ENCODE peak calls at places on chromosomes 5 and 9, in six cellular contexts. P is endothelial cell of umbilical vein, T is astrocyte, C is psoas muscle, I is neuronal stem cell, X is esophagus squamous epithelium. L is an unnamed sample.

GRCh38 chr9:77450093-77450475 is 198.0 kb downstream of the GNA14 start:
- DNase-seq in C (no peak), T (no peak), I (no peak), X (no peak), P (no peak), L (no peak)

GRCh38 chr5:164377746-164378145 is 872.3 kb downstream of the MAT2B start:
- DNase-seq in C (no peak), X (no peak), T (no peak), P (no peak), I (no peak), L (no peak)

GRCh38 chr5:57842376-57843015 is 359.9 kb upstream of the ACTBL2 start:
- DNase-seq in P (peak; percentile 43), I (no peak), T (no peak), C (no peak), X (no peak), L (no peak)

GRCh38 chr5:163565931-163566608 is 60.7 kb downstream of the MAT2B start:
- DNase-seq in P (peak; percentile 60), I (no peak), X (no peak), T (no peak), C (no peak), L (no peak)

GRCh38 chr5:124963236-124963929 is 216.9 kb upstream of the ZNF608 start:
- DNase-seq in C (no peak), P (no peak), X (no peak), I (no peak), T (peak; percentile 42), L (peak; percentile 54)

GRCh38 chr5:156174225-156174624 is 152.7 kb upstream of the SGCD start:
- DNase-seq in C (no peak), P (no peak), X (no peak), T (no peak), I (no peak), L (no peak)

GRCh38 chr9:19102181-19102630 is 498 bp downstream of the HAUS6 start:
- DNase-seq in T (no peak), C (peak; percentile 67), X (no peak), I (no peak), P (peak; percentile 17), L (no peak)

GRCh38 chr5:121138952-121139351 is 674.9 kb downstream of the PRR16 start:
- DNase-seq in T (no peak), P (no peak), X (no peak), C (no peak), I (no peak), L (no peak)

GRCh38 chr5:24714757-24715156 is 70.0 kb upstream of the CDH10 start:
- DNase-seq in C (no peak), T (peak; percentile 16), X (no peak), I (no peak), P (no peak), L (no peak)

GRCh38 chr9:99357575-99357974 is 135.5 kb downstream of the SEC61B start:
- DNase-seq in X (no peak), I (no peak), P (no peak), T (no peak), C (peak; percentile 85), L (no peak)

GRCh38 chr5:104297076-104297475 is 734.5 kb upstream of the NUDT12 start:
- DNase-seq in C (no peak), X (no peak), T (peak; percentile 42), I (no peak), P (peak; percentile 5), L (peak; percentile 71)

GRCh38 chr9:136202449-136203405 is 2.2 kb downstream of the LHX3 start:
- DNase-seq in P (no peak), X (no peak), C (no peak), T (no peak), I (no peak), L (no peak)

GRCh38 chr9:137664676-137665075 is 45.9 kb downstream of the EHMT1 start:
- DNase-seq in I (no peak), X (no peak), C (no peak), T (no peak), P (no peak), L (no peak)

GRCh38 chr5:151664694-151665583 is 21.8 kb downstream of the SPARC start:
- DNase-seq in P (peak; percentile 94), X (no peak), T (peak; percentile 73), C (peak; percentile 59), I (no peak), L (no peak)

GRCh38 chr5:151665584-151665982 is 21.1 kb downstream of the SPARC start:
- DNase-seq in I (no peak), T (no peak), C (no peak), P (no peak), X (no peak), L (no peak)

GRCh38 chr5:151661968-151662732 is 24.6 kb downstream of the SPARC start:
- DNase-seq in C (no peak), T (no peak), X (no peak), P (peak; percentile 13), I (no peak), L (peak; percentile 68)

GRCh38 chr5:151662805-151663204 is 23.9 kb downstream of the SPARC start:
- DNase-seq in C (no peak), T (no peak), X (no peak), I (no peak), P (no peak), L (no peak)

DNA sequence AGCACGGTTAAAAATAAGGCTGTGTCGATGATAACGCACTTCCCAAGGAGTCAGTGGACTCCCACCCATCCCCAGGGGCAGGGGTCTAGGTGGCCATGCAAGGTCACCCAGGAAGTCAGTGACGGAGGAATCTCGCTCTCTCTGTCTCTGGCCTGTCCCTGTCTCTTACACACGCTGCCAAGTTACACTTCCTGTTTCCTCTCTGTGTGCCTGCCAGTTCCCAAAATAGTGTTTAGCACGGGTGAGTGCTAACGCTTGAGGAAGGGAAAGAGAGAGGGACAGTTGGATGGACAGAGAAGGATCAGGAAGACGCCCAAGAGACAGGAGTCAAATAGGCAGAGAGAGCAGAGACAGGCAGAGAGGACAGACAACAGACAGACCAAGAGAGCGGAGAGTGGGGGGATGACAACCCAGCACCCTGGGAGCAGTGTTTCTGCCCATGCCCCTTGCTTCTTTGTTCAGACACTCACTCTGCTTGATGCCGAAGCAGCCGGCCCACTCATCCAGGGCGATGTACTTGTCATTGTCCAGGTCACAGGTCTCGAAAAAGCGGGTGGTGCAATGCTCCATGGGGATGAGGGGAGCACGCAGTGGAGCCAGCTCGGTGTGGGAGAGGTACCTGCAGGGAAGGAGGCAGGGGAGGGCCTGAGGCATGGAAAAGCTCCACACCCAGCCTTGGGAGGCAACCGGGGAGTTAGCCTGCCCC is 22.9 kb downstream of the SPARC start:
- DNase-seq in T (no peak), P (peak; percentile 33), I (no peak), C (peak; percentile 69), X (no peak), L (no peak)
- H3K4me1 ChIP-seq in T (peaks cover 55% of the 10 kb centered on the region), P (peaks cover 47% of the 10 kb centered on the region), I (no peaks in the 10 kb centered on the region), C (peaks cover 39% of the 10 kb centered on the region), X (peaks cover 10% of the 10 kb centered on the region), L (peaks cover 24% of the 10 kb centered on the region)

GRCh38 chr5:126014691-126015090 is 408.5 kb upstream of the GRAMD2B start:
- DNase-seq in X (no peak), C (no peak), T (no peak), P (no peak), I (no peak), L (no peak)
- H3K4me1 ChIP-seq in X (no peaks in the 10 kb centered on the region), C (no peaks in the 10 kb centered on the region), T (peaks cover 11% of the 10 kb centered on the region), P (no peaks in the 10 kb centered on the region), I (peaks cover 17% of the 10 kb centered on the region), L (no peaks in the 10 kb centered on the region)

GRCh38 chr9:134373269-134373668 is 47.0 kb downstream of the RXRA start:
- DNase-seq in P (no peak), C (no peak), I (no peak), X (no peak), T (no peak), L (no peak)
- H3K4me1 ChIP-seq in P (peaks cover 27% of the 10 kb centered on the region), C (peaks cover 92% of the 10 kb centered on the region), I (peaks cover 28% of the 10 kb centered on the region), X (peaks cover 90% of the 10 kb centered on the region), T (peaks cover 12% of the 10 kb centered on the region), L (peaks cover 11% of the 10 kb centered on the region)

DNA sequence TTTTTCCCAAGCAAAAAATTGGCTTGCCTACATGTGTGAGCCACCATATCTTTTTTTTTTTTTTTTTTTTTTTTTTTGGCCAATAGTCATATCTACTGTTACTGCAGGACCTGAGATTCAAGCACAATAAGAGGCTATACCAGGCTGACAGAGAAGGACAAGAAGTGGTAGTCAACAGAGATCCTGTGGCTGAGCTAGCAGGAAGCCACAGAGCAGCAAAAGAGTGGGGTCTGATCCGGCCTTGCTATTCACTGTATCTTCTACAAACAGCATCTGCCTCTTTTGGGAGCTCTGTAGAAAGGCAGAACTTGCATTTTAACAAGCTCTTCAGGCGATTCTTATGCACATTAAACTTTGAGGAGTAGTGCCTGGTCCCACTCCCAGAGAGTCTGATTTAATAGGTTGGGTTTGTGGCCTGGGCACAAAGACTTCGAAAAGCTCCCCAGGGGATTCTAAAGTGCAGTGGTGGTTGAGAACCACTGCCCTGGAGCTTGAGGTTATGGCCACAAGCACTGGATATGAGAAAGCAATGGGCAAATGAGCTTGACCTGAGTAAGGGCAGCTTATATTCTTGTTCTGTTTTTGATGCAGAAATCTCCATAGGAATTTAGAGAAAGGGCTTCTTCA is 162.8 kb downstream of the PIK3R1 start:
- DNase-seq in I (no peak), X (no peak), T (no peak), P (no peak), C (no peak), L (no peak)
- H3K4me1 ChIP-seq in I (peaks cover 3% of the 10 kb centered on the region), X (peaks cover 10% of the 10 kb centered on the region), T (no peaks in the 10 kb centered on the region), P (no peaks in the 10 kb centered on the region), C (no peaks in the 10 kb centered on the region), L (peaks cover 20% of the 10 kb centered on the region)

DNA sequence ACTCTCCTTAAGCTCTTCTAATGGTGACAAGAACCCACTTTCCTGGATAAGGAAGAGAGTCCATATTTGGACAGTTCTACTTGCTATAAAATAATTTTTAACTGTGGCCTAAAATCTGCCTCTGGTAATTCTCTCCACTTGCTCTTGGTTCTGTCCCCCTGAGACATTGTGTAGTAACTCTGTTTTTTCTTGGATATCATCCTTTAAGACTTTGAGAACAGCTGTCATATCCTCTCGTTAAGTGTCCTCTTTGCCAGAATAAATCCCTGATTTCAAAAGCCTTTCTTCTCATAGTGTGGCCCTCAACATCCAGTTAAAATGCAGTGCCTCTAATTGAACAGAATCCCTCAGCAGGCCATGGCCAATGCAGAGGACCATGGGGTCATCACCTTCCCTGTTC is 101.5 kb downstream of the ARHGEF28 start:
- DNase-seq in X (no peak), C (no peak), P (no peak), T (no peak), I (no peak), L (no peak)
- H3K4me1 ChIP-seq in X (no peaks in the 10 kb centered on the region), C (no peaks in the 10 kb centered on the region), P (no peaks in the 10 kb centered on the region), T (no peaks in the 10 kb centered on the region), I (no peaks in the 10 kb centered on the region), L (peaks cover 3% of the 10 kb centered on the region)

GRCh38 chr5:178478370-178478769 is 111.8 kb downstream of the COL23A1 start:
- DNase-seq in T (no peak), X (no peak), C (no peak), I (no peak), P (no peak), L (no peak)
- H3K4me1 ChIP-seq in T (no peaks in the 10 kb centered on the region), X (no peaks in the 10 kb centered on the region), C (no peaks in the 10 kb centered on the region), I (peaks cover 6% of the 10 kb centered on the region), P (no peaks in the 10 kb centered on the region), L (no peaks in the 10 kb centered on the region)

L was measured in foreskin keratinocyte.